ENCODE peak calls at places on chromosomes 2 and 18, in four cellular contexts. R is kidney, C is choroid plexus epithelial cell, U is uterus. H is an unnamed sample.

GRCh38 chr2:27977623-27978312 is 87.2 kb downstream of the BABAM2 start:
- DNase-seq in U (no peak), R (no peak), C (peak), H (no peak)

GRCh38 chr2:158556124-158556523 is 99.4 kb downstream of the PKP4 start:
- DNase-seq in U (no peak), R (no peak), C (no peak), H (no peak)

GRCh38 chr18:48706630-48707206 is 167.9 kb downstream of the CTIF start:
- DNase-seq in C (no peak), U (no peak), R (no peak), H (no peak)

GRCh38 chr18:41992698-41993097 is 37.7 kb downstream of the PIK3C3 start:
- DNase-seq in C (no peak), U (no peak), R (no peak), H (no peak)

GRCh38 chr18:77262655-77263470 is 13.2 kb downstream of the GALR1 start:
- DNase-seq in R (no peak), C (no peak), U (no peak), H (no peak)

GRCh38 chr2:217742276-217742675 is 260.5 kb downstream of the TNS1 start:
- DNase-seq in C (no peak), U (no peak), R (no peak), H (no peak)

GRCh38 chr2:224925822-224926124 is 116.5 kb downstream of the DOCK10 start:
- DNase-seq in R (no peak), U (no peak), C (no peak), H (no peak)

GRCh38 chr2:8217366-8218125 is 464.3 kb upstream of the ID2 start:
- DNase-seq in R (no peak), C (no peak), U (no peak), H (no peak)

GRCh38 chr2:8141079-8141762 is 540.6 kb upstream of the ID2 start:
- DNase-seq in R (no peak), C (no peak), U (no peak), H (no peak)

GRCh38 chr2:229920011-229920781 is 1.6 kb downstream of the TRIP12 start:
- DNase-seq in C (peak), U (no peak), R (no peak), H (no peak)

GRCh38 chr2:106833248-106833647 is 52.7 kb downstream of the ST6GAL2 start:
- DNase-seq in C (no peak), R (no peak), U (no peak), H (no peak)

GRCh38 chr18:62938006-62938405 is 222.7 kb downstream of the PHLPP1 start:
- DNase-seq in R (no peak), U (no peak), C (peak), H (no peak)

GRCh38 chr2:60551241-60552095 is 2.0 kb downstream of the BCL11A start:
- DNase-seq in U (no peak), R (peak), C (peak), H (no peak)

GRCh38 chr2:164599954-164600589 is 21.2 kb downstream of the GRB14 start:
- DNase-seq in C (peak), R (no peak), U (no peak), H (peak)

GRCh38 chr2:71898375-71898774 is 249.3 kb downstream of the CYP26B1 start:
- DNase-seq in R (no peak), U (no peak), C (no peak), H (no peak)

GRCh38 chr2:151767536-151767935 is 33.3 kb upstream of the NEB start:
- DNase-seq in R (no peak), U (no peak), C (no peak), H (no peak)

GRCh38 chr18:48983793-48984437 is 33.1 kb upstream of the SMAD7 start:
- DNase-seq in C (peak), R (peak), U (no peak), H (no peak)

GRCh38 chr2:128158171-128158570 is 67.2 kb downstream of the UGGT1 start:
- DNase-seq in U (no peak), R (no peak), C (no peak), H (no peak)

GRCh38 chr2:120949027-120949956 is 213.6 kb downstream of the GLI2 start:
- DNase-seq in U (no peak), R (no peak), C (no peak), H (no peak)

GRCh38 chr2:101238930-101239759 is 13.5 kb upstream of the CNOT11 start:
- DNase-seq in U (no peak), R (no peak), C (no peak), H (no peak)

GRCh38 chr18:79780547-79780946 is 17.2 kb upstream of the KCNG2 start:
- DNase-seq in U (no peak), R (no peak), C (no peak), H (no peak)

GRCh38 chr2:234164499-234165409 is 114.3 kb downstream of the SPP2 start:
- DNase-seq in R (peak), U (no peak), C (no peak), H (no peak)

DNA sequence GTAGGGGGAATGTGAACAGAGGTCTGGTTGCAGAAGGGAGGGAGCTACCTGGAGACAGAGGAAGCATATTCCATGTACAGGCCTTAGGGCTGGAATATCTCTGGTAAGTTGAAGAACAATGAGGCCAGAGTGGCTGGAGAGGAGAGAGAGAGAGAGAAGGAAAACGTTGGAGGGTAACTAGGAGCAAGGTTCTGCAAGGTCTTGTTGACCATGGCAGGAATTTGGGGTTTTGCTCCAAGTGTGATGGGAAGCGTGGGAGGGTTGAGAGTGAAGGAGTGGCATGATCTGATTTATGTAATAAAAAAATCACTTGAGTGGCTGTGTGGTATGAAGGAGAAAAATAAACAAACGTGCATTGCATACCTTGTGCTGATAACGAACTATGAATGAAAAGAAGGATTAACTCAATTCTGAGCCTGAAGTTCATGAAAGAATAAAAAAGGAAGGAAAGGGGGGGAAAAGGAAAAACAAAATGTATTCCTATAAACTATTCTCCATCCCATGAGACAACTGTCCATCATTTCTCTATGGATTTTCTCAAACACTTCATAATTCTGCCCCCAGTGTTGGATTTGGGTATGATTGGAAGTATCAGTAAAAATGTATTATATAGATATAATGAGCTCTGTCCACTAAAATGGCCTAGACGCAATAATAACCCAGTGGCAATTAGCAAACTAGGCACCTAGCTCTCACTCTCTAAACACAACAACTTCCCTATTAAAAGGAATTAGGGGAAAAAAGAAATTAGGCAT is 59.7 kb upstream of the PMAIP1 start:
- DNase-seq in C (peak), R (no peak), U (no peak), H (no peak)
- TF ChIP-seq CTCF in C (peak), R (no peak), U (no peak), H (no peak)

GRCh38 chr18:37284260-37284659 is 281.3 kb downstream of the CELF4 start:
- DNase-seq in U (no peak), C (no peak), R (no peak), H (no peak)
- TF ChIP-seq CTCF in U (no peak), C (no peak), R (no peak), H (no peak)

DNA sequence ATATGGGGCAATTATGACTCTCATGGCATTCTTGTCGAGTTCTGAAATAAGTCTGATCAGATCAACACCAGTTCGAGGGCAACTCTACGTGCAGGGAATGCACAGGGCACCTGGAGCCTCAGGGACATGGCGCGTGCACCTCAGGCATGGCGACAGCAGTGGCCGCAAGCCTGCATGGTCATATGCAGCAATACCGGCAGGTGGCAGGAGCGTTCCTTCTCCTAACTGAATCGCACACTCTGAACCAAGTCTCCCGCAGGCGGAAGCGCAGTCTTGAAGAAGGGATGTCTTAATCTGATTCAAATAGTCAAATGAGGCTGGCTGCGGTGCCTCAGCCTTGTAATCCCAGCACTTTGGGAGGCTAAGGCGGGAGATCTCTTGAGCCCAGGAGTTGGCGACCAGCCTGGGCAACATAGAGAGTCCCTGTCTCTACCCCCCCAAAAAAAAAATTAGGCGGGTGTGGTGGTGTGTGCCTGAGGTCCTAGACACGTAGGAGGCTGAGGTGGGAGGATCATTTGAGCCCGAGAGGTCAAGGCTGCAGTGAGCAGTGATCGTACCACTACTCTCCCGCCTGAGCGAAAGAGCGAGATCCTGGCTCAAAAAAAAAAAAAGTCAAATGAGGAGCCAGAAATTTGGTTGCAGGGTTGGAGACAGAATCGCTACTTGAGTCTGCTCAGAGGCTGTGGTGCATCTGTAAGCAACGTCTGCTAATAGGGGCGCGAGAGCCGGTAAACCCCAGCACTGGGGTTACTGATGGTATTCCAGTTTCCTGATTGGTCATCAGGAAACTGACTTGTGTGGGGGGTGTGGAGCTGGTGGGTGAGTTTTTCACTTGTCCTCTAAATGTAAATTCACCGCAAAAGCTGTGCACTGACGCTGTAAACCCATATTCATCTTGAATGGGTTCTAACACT is 28.8 kb downstream of the FHL2 start:
- DNase-seq in R (peak), C (peak), U (peak), H (peak)
- TF ChIP-seq CTCF in R (peak), C (peak), U (peak), H (peak)

GRCh38 chr2:54042908-54043620 is 72.3 kb upstream of the PSME4 start:
- DNase-seq in C (no peak), U (no peak), R (no peak), H (no peak)
- TF ChIP-seq CTCF in C (no peak), U (no peak), R (no peak), H (no peak)

GRCh38 chr2:26089337-26089736 is 55.5 kb downstream of the RAB10 start:
- DNase-seq in U (no peak), R (no peak), C (no peak), H (no peak)

GRCh38 chr2:26086779-26087178 is 52.9 kb downstream of the RAB10 start:
- DNase-seq in C (no peak), U (no peak), R (no peak), H (no peak)

GRCh38 chr2:26086155-26086634 is 52.3 kb downstream of the RAB10 start:
- DNase-seq in R (no peak), C (peak), U (no peak), H (peak)

DNA sequence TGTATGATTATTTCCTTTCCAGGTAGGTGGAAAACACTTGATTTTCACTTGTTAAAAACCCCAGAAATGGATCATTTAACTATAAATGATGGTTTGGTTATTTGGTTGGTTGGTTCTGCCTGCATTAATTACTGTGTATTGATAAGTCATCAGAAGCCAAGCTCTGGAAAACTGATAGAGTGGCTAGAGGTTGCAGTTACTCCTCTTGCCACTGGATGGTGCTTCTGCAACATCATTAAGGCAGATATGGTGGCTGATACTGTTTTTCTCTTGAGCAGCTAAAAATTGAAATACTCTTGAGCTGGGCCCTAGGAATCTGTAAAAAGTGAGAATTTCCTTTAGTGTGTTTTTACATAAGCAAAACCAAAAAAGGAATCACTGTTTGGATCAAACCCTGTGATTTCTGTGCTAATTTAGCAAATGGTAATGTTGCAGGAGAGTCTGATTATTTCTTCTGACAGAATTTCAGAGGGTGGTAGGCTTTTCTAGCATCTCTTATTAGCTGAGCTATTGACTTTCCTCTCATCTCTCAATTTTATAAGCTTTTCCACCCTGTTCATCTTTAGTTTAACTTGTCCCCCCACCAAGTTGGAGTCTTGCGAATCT is 54.3 kb downstream of the RAB10 start:
- DNase-seq in U (no peak), R (no peak), C (peak), H (peak)
- TF ChIP-seq CTCF in U (peak), R (peak), C (peak), H (peak)

GRCh38 chr2:143572421-143572820 is 443.2 kb downstream of the ARHGAP15 start:
- DNase-seq in R (no peak), C (no peak), U (no peak), H (no peak)

GRCh38 chr2:143579456-143579855 is 450.2 kb downstream of the ARHGAP15 start:
- DNase-seq in R (no peak), U (no peak), C (no peak), H (no peak)

GRCh38 chr2:143577489-143577888 is 448.3 kb downstream of the ARHGAP15 start:
- DNase-seq in C (no peak), R (no peak), U (no peak), H (no peak)

GRCh38 chr2:143574069-143574468 is 444.9 kb downstream of the ARHGAP15 start:
- DNase-seq in U (no peak), R (no peak), C (peak), H (no peak)

DNA sequence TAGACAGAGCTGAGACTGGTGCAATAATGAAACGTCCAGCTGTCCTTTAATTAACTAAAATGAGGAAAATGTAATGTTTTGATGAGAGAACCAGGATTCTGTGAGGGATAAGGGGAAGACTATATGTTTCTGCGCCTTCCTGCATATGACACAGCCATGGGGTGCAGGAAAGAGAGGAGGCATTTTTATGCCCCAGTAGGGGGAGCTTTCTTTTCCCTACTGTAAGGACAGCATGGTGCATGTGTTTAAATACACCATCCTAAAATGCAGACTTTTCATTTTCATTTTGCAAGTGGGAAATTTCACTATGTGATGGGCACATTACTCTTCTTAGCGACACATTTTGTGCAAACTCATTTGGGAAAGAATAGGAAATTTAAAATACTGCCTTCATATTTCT is 446.1 kb downstream of the ARHGAP15 start:
- DNase-seq in U (no peak), R (no peak), C (peak), H (no peak)
- TF ChIP-seq CTCF in U (no peak), R (no peak), C (peak), H (peak)

DNA sequence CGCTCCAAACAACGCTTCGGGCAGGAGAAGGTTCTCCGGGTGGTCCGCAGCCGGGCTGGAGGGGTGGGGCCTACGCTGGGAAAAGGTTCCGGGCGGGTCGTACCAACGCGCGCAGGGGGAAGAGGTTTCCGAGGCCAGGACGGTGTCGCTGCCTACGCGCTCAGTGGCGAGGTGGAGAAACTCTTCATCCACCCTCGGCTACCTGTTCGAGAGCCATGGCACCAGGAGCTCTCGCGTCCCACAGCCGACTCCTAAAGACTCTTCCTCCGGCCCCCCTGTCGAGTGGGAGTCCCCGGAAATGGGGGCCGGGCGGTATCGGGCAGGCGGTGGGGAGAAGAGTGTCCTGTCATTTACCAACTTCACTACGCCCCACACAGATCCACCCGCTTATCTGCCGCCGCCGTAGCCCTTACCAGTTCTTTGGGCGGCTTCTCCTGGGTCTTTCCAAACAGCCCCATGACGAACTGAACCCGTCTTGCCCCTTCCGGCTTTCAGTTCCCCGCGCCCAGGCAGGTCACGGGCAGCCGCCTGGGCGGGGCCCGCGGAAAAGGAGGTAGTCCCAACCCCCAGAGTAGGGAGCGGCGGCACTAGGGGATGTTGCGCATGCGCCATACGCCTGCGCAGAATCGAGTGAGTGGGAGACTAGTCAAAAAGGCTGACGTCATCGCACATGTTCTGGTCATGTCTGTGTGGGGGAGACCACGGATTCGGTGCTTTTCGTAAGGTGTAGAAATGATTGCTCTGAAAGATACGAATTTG is at the start of gene CHMP3:
- DNase-seq in C (peak), U (peak), R (peak), H (peak)
- TF ChIP-seq CTCF in C (no peak), U (no peak), R (no peak), H (no peak)